ENCODE peak calls at places on chromosomes 4 and X, in nine cellular contexts. G is stimulated activated CD4-positive, alpha-beta T cell treated with anti-CD3 and anti-CD28 coated beads, Interleukin-12 subunit alpha, Interleukin-12 subunit beta, amount 100 ng/mL, for 4 hours; S is SK-MEL-5; Q is AG08396; N is mammary epithelial cell; B is midbrain; H is NCI-H1105; K is left colon; L is activated CD4-positive, CD25-positive, alpha-beta regulatory T cell. P is an unnamed sample.
A peak's percentile ranks its signal among the peaks of the same experiment; 100 is the strongest.

GRCh38 chr4:54509057-54509456 is 148.7 kb upstream of the KIT start:
- DNase-seq in G (no peak), S (no peak), Q (no peak), N (no peak), B (no peak), H (no peak), K (no peak), L (no peak), P (no peak)

GRCh38 chr4:93825551-93826216 is 2.9 kb upstream of the ATOH1 start:
- DNase-seq in G (no peak), S (no peak), Q (no peak), N (peak; percentile 8), B (no peak), H (no peak), K (no peak), L (no peak), P (no peak)

GRCh38 chrX:3599787-3600465 is 113.5 kb downstream of the PRKX start:
- DNase-seq in G (no peak), S (peak; percentile 46), Q (no peak), N (no peak), B (no peak), H (no peak), K (no peak), L (no peak), P (no peak)

GRCh38 chr4:110487873-110488272 is 11.9 kb downstream of the ENPEP start:
- DNase-seq in G (no peak), S (no peak), Q (no peak), N (no peak), B (no peak), H (no peak), K (no peak), L (no peak), P (no peak)

GRCh38 chrX:146278381-146278780 is 460.8 kb downstream of the SLITRK2 start:
- DNase-seq in G (no peak), S (peak; percentile 38), Q (no peak), N (no peak), B (peak; percentile 0), H (no peak), K (no peak), L (no peak), P (no peak)

GRCh38 chr4:111323496-111323895 is 700.6 kb upstream of the PITX2 start:
- DNase-seq in G (no peak), S (no peak), Q (peak; percentile 18), N (no peak), B (no peak), H (no peak), K (no peak), L (no peak), P (peak; percentile 69)

GRCh38 chr4:81084029-81084428 is 53.5 kb downstream of the BMP3 start:
- DNase-seq in G (no peak), S (no peak), Q (peak; percentile 12), N (peak; percentile 68), B (no peak), H (no peak), K (no peak), L (no peak), P (no peak)

GRCh38 chr4:123603165-123603564 is 206.6 kb downstream of the SPRY1 start:
- DNase-seq in G (no peak), S (no peak), Q (no peak), N (peak; percentile 67), B (no peak), H (no peak), K (peak; percentile 66), L (no peak), P (peak; percentile 74)

GRCh38 chr4:150080875-150081274 is 2.6 kb downstream of the DCLK2 start:
- DNase-seq in G (no peak), S (no peak), Q (no peak), N (no peak), B (no peak), H (no peak), K (no peak), L (no peak), P (no peak)

GRCh38 chr4:100095729-100096595 is 94.3 kb downstream of the DDIT4L start:
- DNase-seq in G (peak; percentile 42), S (peak; percentile 80), Q (peak; percentile 64), N (peak; percentile 80), B (peak; percentile 13), H (no peak), K (peak; percentile 39), L (peak; percentile 12), P (peak; percentile 63)

GRCh38 chr4:176635372-176636261 is 157.1 kb downstream of the VEGFC start:
- DNase-seq in G (no peak), S (peak; percentile 97), Q (peak; percentile 14), N (peak; percentile 91), B (no peak), H (no peak), K (no peak), L (no peak), P (peak; percentile 50)

GRCh38 chrX:23901805-23902204 is 5.9 kb downstream of the APOO start:
- DNase-seq in G (peak; percentile 15), S (peak; percentile 90), Q (peak; percentile 49), N (peak; percentile 72), B (peak; percentile 69), H (peak; percentile 36), K (peak; percentile 57), L (no peak), P (no peak)

GRCh38 chr4:1470816-1471442 is 64.7 kb upstream of the NKX1-1 start:
- DNase-seq in G (no peak), S (no peak), Q (no peak), N (no peak), B (no peak), H (no peak), K (no peak), L (no peak), P (no peak)

GRCh38 chr4:139419388-139419914 is 34.5 kb upstream of the RAB33B start:
- DNase-seq in G (no peak), S (no peak), Q (no peak), N (peak; percentile 72), B (peak; percentile 19), H (no peak), K (peak; percentile 30), L (no peak), P (no peak)

GRCh38 chrX:101370888-101371504 is 15.0 kb downstream of the BTK start:
- DNase-seq in G (no peak), S (no peak), Q (no peak), N (no peak), B (no peak), H (no peak), K (no peak), L (no peak), P (no peak)

GRCh38 chrX:149508467-149508866 is 3.4 kb upstream of the IDS start:
- DNase-seq in G (no peak), S (no peak), Q (no peak), N (no peak), B (no peak), H (no peak), K (no peak), L (no peak), P (no peak)

P was measured in retinal pigment epithelial cell.